ENCODE peak calls at places on chromosomes 1 and 21, in ten cellular contexts. H, K, T, O, F, R, Y, M, J and L are unnamed samples.

GRCh38 chr1:45854724-45855123 is 51.3 kb downstream of the MAST2 start:
- DNase-seq in H (no peak), K (no peak), T (no peak), O (peak; percentile 35), F (no peak), R (no peak), Y (no peak), M (no peak), J (peak; percentile 5), L (no peak)

GRCh38 chr1:44819594-44820327 is 11.4 kb downstream of the BTBD19 start:
- DNase-seq in H (peak; percentile 94), K (peak; percentile 97), T (peak; percentile 98), O (peak; percentile 96), F (peak; percentile 98), R (peak; percentile 97), Y (peak; percentile 95), M (peak; percentile 91), J (peak; percentile 91), L (peak; percentile 94)

GRCh38 chr21:17441370-17441769 is 71.5 kb upstream of the CXADR start:
- DNase-seq in H (peak; percentile 34), K (no peak), T (no peak), O (no peak), F (peak; percentile 80), R (peak; percentile 68), Y (no peak), M (no peak), J (no peak), L (peak; percentile 11)

GRCh38 chr1:155324717-155325595 is 4.3 kb downstream of the RUSC1 start:
- DNase-seq in H (peak; percentile 72), K (peak; percentile 76), T (peak; percentile 93), O (peak; percentile 89), F (peak; percentile 41), R (no peak), Y (peak; percentile 24), M (peak; percentile 91), J (peak; percentile 67), L (no peak)

GRCh38 chr1:54987830-54988705 is 7.6 kb downstream of the TMEM61 start:
- DNase-seq in H (no peak), K (peak; percentile 14), T (peak; percentile 91), O (no peak), F (no peak), R (no peak), Y (no peak), M (no peak), J (peak; percentile 14), L (peak; percentile 65)

GRCh38 chr1:150072959-150073358 is 5.4 kb downstream of the VPS45 start:
- DNase-seq in H (peak; percentile 19), K (peak; percentile 52), T (no peak), O (no peak), F (no peak), R (peak; percentile 68), Y (peak; percentile 46), M (no peak), J (peak; percentile 26), L (no peak)

GRCh38 chr1:45442272-45442671 is 48.7 kb downstream of the TESK2 start:
- DNase-seq in H (no peak), K (peak; percentile 58), T (peak; percentile 85), O (no peak), F (peak; percentile 76), R (peak; percentile 59), Y (no peak), M (no peak), J (peak; percentile 82), L (peak; percentile 79)

GRCh38 chr1:235579891-235580290 is 69.7 kb downstream of the GNG4 start:
- DNase-seq in H (no peak), K (no peak), T (no peak), O (no peak), F (no peak), R (no peak), Y (no peak), M (no peak), J (no peak), L (no peak)

GRCh38 chr21:44883250-44883649 is 9.8 kb upstream of the PTTG1IP start:
- DNase-seq in H (no peak), K (no peak), T (peak; percentile 15), O (no peak), F (no peak), R (no peak), Y (no peak), M (no peak), J (no peak), L (no peak)

GRCh38 chr1:40825430-40825778 is 36.8 kb downstream of the CITED4 start:
- DNase-seq in H (no peak), K (no peak), T (peak; percentile 81), O (peak; percentile 71), F (no peak), R (no peak), Y (no peak), M (no peak), J (no peak), L (no peak)
- H3K4me2 ChIP-seq in H (peak overlapping the region; percentile 63), K (no peak overlapping the region), T (no peak overlapping the region), O (no peak overlapping the region), F (no peak overlapping the region), R (no peak overlapping the region), Y (no peak overlapping the region), M (peak overlapping the region; percentile 11), J (no peak overlapping the region), L (peak overlapping the region; percentile 71)

DNA sequence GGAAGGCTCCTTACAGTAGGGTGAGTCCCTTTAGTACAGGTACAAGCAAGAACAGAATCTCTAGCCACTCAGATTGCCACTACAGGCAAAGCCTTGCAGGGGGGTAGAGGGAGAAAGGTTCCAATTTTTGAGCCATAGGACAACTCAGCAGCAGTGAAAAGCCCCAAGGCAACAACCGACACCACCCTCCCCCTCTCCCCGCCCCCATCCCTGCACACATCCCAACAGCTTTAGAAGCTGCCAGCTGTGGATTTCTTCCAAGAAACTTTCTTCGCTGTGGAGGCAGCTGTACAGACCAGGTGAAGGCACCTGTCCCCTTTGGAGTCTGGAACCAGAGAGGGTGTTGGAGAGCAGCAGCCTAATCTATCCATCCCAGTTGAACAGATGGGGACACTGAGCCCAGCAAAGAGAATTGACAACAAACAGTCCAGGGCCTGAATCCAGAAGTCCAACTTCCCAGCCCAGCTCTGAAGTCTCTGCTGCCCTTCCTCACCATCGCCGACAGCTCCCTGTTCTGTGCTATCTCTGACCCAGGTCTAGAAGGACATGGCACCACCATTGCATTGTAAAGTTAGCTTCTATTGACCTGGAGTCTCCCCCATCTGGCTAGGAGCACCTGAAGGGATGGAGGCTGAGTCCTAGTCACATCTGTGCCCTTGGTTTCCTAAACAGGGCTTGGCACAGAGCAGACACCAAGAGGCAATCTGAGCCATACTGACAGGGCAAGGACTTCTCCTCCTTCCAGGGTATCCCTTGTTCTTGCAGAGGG is 2.2 kb downstream of the TENT5B start:
- DNase-seq in H (no peak), K (no peak), T (peak; percentile 47), O (no peak), F (no peak), R (no peak), Y (no peak), M (no peak), J (no peak), L (no peak)
- H3K4me2 ChIP-seq in H (peak overlapping the region; percentile 76), K (peak overlapping the region; percentile 11), T (peak overlapping the region; percentile 82), O (peak overlapping the region; percentile 96), F (peak overlapping the region; percentile 65), R (peak overlapping the region; percentile 72), Y (no peak overlapping the region), M (peak overlapping the region; percentile 99), J (peak overlapping the region; percentile 62), L (peak overlapping the region; percentile 84)

DNA sequence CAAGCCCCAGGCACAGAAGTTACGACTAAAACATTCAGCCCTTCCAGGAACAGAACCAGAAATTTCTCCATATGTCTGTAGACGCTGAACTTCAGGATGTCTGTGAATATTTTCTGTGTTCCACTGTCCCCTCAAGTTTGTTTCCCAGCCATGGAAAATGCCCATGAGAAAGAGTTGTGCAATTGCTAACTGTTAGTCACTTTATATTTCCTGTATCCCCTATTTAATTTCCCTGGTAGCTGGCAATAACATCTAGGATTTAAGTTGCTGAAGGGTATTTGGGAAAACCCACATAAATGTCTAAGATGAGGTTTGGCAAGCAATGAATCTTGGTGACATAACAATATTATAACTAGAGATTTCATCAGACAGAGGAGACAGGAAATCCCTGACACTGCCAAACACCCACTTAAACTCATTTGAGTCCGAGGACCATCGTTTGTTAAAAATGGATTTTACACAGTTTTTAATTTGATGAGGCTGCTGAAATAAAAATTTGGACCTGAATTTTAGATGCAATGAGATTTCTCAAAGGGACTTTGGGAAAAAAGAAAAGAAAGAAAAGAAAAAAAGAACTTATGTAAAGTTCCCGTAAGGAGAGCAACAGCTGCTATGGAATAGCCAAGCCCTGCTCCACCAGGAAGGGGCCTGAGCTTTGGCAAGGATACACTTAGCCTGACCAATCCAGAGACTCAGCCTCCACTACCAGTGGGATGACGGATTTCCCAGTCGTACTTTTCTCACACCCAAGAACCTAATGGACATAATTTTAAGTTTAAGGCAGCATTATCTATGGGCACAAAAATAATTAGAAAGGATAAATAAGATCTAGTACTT is 21.8 kb upstream of the ERRFI1 start:
- DNase-seq in H (peak; percentile 85), K (peak; percentile 90), T (peak; percentile 53), O (no peak), F (peak; percentile 93), R (peak; percentile 93), Y (no peak), M (no peak), J (peak; percentile 73), L (peak; percentile 95)
- H3K4me2 ChIP-seq in H (peak overlapping the region; percentile 49), K (no peak overlapping the region), T (peak overlapping the region; percentile 75), O (no peak overlapping the region), F (peak overlapping the region; percentile 68), R (peak overlapping the region; percentile 52), Y (no peak overlapping the region), M (no peak overlapping the region), J (no peak overlapping the region), L (peak overlapping the region; percentile 44)

GRCh38 chr1:117826551-117827078 is 102.8 kb downstream of the GDAP2 start:
- DNase-seq in H (peak; percentile 54), K (peak; percentile 85), T (no peak), O (no peak), F (peak; percentile 87), R (peak; percentile 82), Y (no peak), M (no peak), J (peak; percentile 62), L (peak; percentile 91)

GRCh38 chr1:117828206-117828605 is 101.2 kb downstream of the GDAP2 start:
- DNase-seq in H (no peak), K (peak; percentile 84), T (peak; percentile 89), O (no peak), F (no peak), R (peak; percentile 91), Y (no peak), M (no peak), J (no peak), L (peak; percentile 53)

GRCh38 chr1:117825414-117825813 is 104.0 kb downstream of the GDAP2 start:
- DNase-seq in H (no peak), K (no peak), T (no peak), O (no peak), F (no peak), R (no peak), Y (no peak), M (no peak), J (no peak), L (no peak)

GRCh38 chr1:117824612-117825011 is 104.8 kb downstream of the GDAP2 start:
- DNase-seq in H (no peak), K (no peak), T (no peak), O (no peak), F (no peak), R (peak; percentile 32), Y (no peak), M (no peak), J (no peak), L (peak; percentile 59)

DNA sequence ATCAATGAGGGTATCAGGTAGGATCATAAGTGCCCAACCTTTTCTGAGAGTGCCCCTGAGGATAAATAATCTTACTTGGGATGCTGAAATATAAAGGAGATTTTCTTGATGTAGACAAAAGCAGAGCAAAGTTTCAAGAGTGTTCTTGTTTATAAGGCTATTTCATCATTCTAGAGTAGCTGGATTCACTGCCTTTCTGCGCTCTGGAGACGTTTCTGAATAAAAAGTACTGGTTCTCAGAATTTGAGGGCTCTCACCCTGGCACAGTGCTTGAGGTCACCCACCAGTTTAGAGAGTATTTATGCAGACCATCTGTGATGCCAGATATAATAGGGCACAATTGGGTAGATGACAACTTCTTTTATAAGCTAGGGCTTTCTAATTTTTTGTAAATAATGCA is 103.3 kb downstream of the GDAP2 start:
- DNase-seq in H (no peak), K (no peak), T (no peak), O (no peak), F (no peak), R (peak; percentile 42), Y (no peak), M (no peak), J (no peak), L (no peak)
- H3K4me2 ChIP-seq in H (peak overlapping the region; percentile 49), K (no peak overlapping the region), T (peak overlapping the region; percentile 52), O (no peak overlapping the region), F (peak overlapping the region; percentile 40), R (no peak overlapping the region), Y (no peak overlapping the region), M (no peak overlapping the region), J (no peak overlapping the region), L (peak overlapping the region; percentile 65)